ENCODE peak calls at places on chromosomes 7 and 10, in six cellular contexts. G, X, S, M, W and T are unnamed samples.

GRCh38 chr10:87861566-87861952 is 1.8 kb downstream of the KLLN start:
- DNase-seq in G (no peak), X (peak; percentile 43), S (no peak), M (peak; percentile 70), W (peak; percentile 77), T (peak; percentile 19)

GRCh38 chr10:13517675-13518074 is 11.1 kb downstream of the BEND7 start:
- DNase-seq in G (no peak), X (no peak), S (no peak), M (no peak), W (no peak), T (no peak)

GRCh38 chr7:36014961-36015360 is 138.1 kb upstream of the EEPD1 start:
- DNase-seq in G (no peak), X (no peak), S (no peak), M (no peak), W (no peak), T (no peak)

GRCh38 chr7:16652888-16653287 is 6.9 kb downstream of the BZW2 start:
- DNase-seq in G (no peak), X (no peak), S (no peak), M (no peak), W (no peak), T (no peak)

GRCh38 chr7:100048680-100049079 is 894 bp upstream of the ZSCAN21 start:
- DNase-seq in G (no peak), X (no peak), S (no peak), M (no peak), W (no peak), T (no peak)

GRCh38 chr10:132306951-132307751 is 599 bp downstream of the STK32C start:
- DNase-seq in G (peak; percentile 17), X (peak; percentile 84), S (no peak), M (no peak), W (peak; percentile 23), T (peak; percentile 70)

GRCh38 chr10:123451607-123452245 is 214.4 kb upstream of the GPR26 start:
- DNase-seq in G (no peak), X (no peak), S (no peak), M (no peak), W (peak; percentile 6), T (no peak)

GRCh38 chr10:451021-451471 is 238.4 kb downstream of the DIP2C start:
- DNase-seq in G (peak; percentile 51), X (no peak), S (no peak), M (no peak), W (no peak), T (no peak)

GRCh38 chr10:63700209-63700934 is 179.2 kb downstream of the REEP3 start:
- DNase-seq in G (no peak), X (no peak), S (no peak), M (no peak), W (peak; percentile 91), T (no peak)

GRCh38 chr7:34457329-34457728 is 200.7 kb upstream of the NPSR1 start:
- DNase-seq in G (no peak), X (no peak), S (no peak), M (no peak), W (no peak), T (no peak)

GRCh38 chr10:97080051-97080776 is 105.5 kb downstream of the SLIT1 start:
- DNase-seq in G (no peak), X (no peak), S (no peak), M (no peak), W (no peak), T (no peak)

GRCh38 chr7:110600983-110601382 is 489.9 kb upstream of the LRRN3 start:
- DNase-seq in G (no peak), X (no peak), S (no peak), M (no peak), W (no peak), T (no peak)

GRCh38 chr10:86363833-86364511 is 2.6 kb downstream of the GRID1 start:
- DNase-seq in G (no peak), X (no peak), S (no peak), M (no peak), W (no peak), T (no peak)

GRCh38 chr10:59463909-59464308 is 101.6 kb upstream of the FAM13C start:
- DNase-seq in G (no peak), X (no peak), S (no peak), M (no peak), W (no peak), T (no peak)